ENCODE peak calls at places on chromosomes 12 and 14, in four cellular contexts. One of them, this sample, is unnamed.
A peak's percentile ranks its signal among the peaks of the same experiment; 100 is the strongest.

GRCh38 chr14:28821993-28822392 is 55.4 kb downstream of the FOXG1 start:
- DNase-seq in cardiac muscle cell: no peak
- DNase-seq in neural crest cell: no peak
- DNase-seq in fibroblast of lung: no peak
- DNase-seq in this sample: no peak

GRCh38 chr14:77053046-77053841 is 24.7 kb upstream of the IRF2BPL start:
- DNase-seq in cardiac muscle cell: peak; percentile 92
- DNase-seq in neural crest cell: peak; percentile 77
- DNase-seq in fibroblast of lung: peak; percentile 74
- DNase-seq in this sample: no peak

GRCh38 chr14:102508410-102508773 is 1.2 kb downstream of the ANKRD9 start:
- DNase-seq in cardiac muscle cell: no peak
- DNase-seq in neural crest cell: no peak
- DNase-seq in fibroblast of lung: no peak
- DNase-seq in this sample: no peak

GRCh38 chr12:130747867-130748740 is 32.0 kb upstream of the RIMBP2 start:
- DNase-seq in cardiac muscle cell: peak; percentile 89
- DNase-seq in neural crest cell: peak; percentile 96
- DNase-seq in fibroblast of lung: peak; percentile 41
- DNase-seq in this sample: peak; percentile 43

GRCh38 chr12:104386461-104386860 is 70.3 kb upstream of the CHST11 start:
- DNase-seq in cardiac muscle cell: no peak
- DNase-seq in neural crest cell: no peak
- DNase-seq in fibroblast of lung: no peak
- DNase-seq in this sample: no peak

GRCh38 chr12:50188280-50188781 is 21.2 kb upstream of the CERS5 start:
- DNase-seq in cardiac muscle cell: no peak
- DNase-seq in neural crest cell: no peak
- DNase-seq in fibroblast of lung: peak; percentile 68
- DNase-seq in this sample: no peak

GRCh38 chr12:93198086-93198485 is 179.6 kb upstream of the NUDT4 start:
- DNase-seq in cardiac muscle cell: no peak
- DNase-seq in neural crest cell: no peak
- DNase-seq in fibroblast of lung: peak; percentile 91
- DNase-seq in this sample: no peak

GRCh38 chr14:54600685-54601084 is 33.8 kb downstream of the SAMD4A start:
- DNase-seq in cardiac muscle cell: no peak
- DNase-seq in neural crest cell: no peak
- DNase-seq in fibroblast of lung: peak; percentile 81
- DNase-seq in this sample: no peak

GRCh38 chr12:104680070-104680469 is 223.3 kb downstream of the CHST11 start:
- DNase-seq in cardiac muscle cell: no peak
- DNase-seq in neural crest cell: no peak
- DNase-seq in fibroblast of lung: no peak
- DNase-seq in this sample: no peak

GRCh38 chr14:96260341-96260821 is 4.4 kb downstream of the BDKRB1 start:
- DNase-seq in cardiac muscle cell: no peak
- DNase-seq in neural crest cell: no peak
- DNase-seq in fibroblast of lung: peak; percentile 57
- DNase-seq in this sample: no peak

GRCh38 chr12:121196902-121197301 is 13.0 kb upstream of the P2RX4 start:
- DNase-seq in cardiac muscle cell: no peak
- DNase-seq in neural crest cell: no peak
- DNase-seq in fibroblast of lung: peak; percentile 19
- DNase-seq in this sample: no peak

GRCh38 chr14:94122438-94122837 is 7.0 kb downstream of the IFI27L2 start:
- DNase-seq in cardiac muscle cell: no peak
- DNase-seq in neural crest cell: no peak
- DNase-seq in fibroblast of lung: no peak
- DNase-seq in this sample: no peak

GRCh38 chr14:79279645-79280399 is 931.5 kb downstream of the DIO2 start:
- DNase-seq in cardiac muscle cell: peak; percentile 21
- DNase-seq in neural crest cell: peak; percentile 3
- DNase-seq in fibroblast of lung: peak; percentile 18
- DNase-seq in this sample: no peak

GRCh38 chr12:24363177-24363754 is 413.8 kb upstream of the SOX5 start:
- DNase-seq in cardiac muscle cell: peak; percentile 34
- DNase-seq in neural crest cell: no peak
- DNase-seq in fibroblast of lung: no peak
- DNase-seq in this sample: no peak

GRCh38 chr14:73428354-73428824 is 30.0 kb downstream of the NUMB start:
- DNase-seq in cardiac muscle cell: no peak
- DNase-seq in neural crest cell: no peak
- DNase-seq in fibroblast of lung: no peak
- DNase-seq in this sample: no peak

GRCh38 chr12:22230280-22230794 is 104.2 kb downstream of the ST8SIA1 start:
- DNase-seq in cardiac muscle cell: no peak
- DNase-seq in neural crest cell: no peak
- DNase-seq in fibroblast of lung: peak; percentile 79
- DNase-seq in this sample: peak; percentile 10

GRCh38 chr12:124481772-124482566 is 85.4 kb downstream of the NCOR2 start:
- DNase-seq in cardiac muscle cell: no peak
- DNase-seq in neural crest cell: no peak
- DNase-seq in fibroblast of lung: no peak
- DNase-seq in this sample: no peak

GRCh38 chr14:50082784-50083466 is 33.4 kb downstream of the VCPKMT start:
- DNase-seq in cardiac muscle cell: no peak
- DNase-seq in neural crest cell: no peak
- DNase-seq in fibroblast of lung: peak; percentile 75
- DNase-seq in this sample: no peak

GRCh38 chr14:96225745-96226151 is 21.1 kb downstream of the BDKRB2 start:
- DNase-seq in cardiac muscle cell: peak; percentile 55
- DNase-seq in neural crest cell: no peak
- DNase-seq in fibroblast of lung: peak; percentile 83
- DNase-seq in this sample: peak; percentile 45

GRCh38 chr14:62409185-62409584 is 636.1 kb downstream of the KCNH5 start:
- DNase-seq in cardiac muscle cell: no peak
- DNase-seq in neural crest cell: no peak
- DNase-seq in fibroblast of lung: no peak
- DNase-seq in this sample: no peak

GRCh38 chr12:110689002-110689600 is at the start of gene HVCN1:
- DNase-seq in cardiac muscle cell: peak; percentile 54
- DNase-seq in neural crest cell: peak; percentile 52
- DNase-seq in fibroblast of lung: peak; percentile 22
- DNase-seq in this sample: no peak

GRCh38 chr14:98227000-98227726 is 1044.8 kb downstream of the BCL11B start:
- DNase-seq in cardiac muscle cell: no peak
- DNase-seq in neural crest cell: no peak
- DNase-seq in fibroblast of lung: no peak
- DNase-seq in this sample: no peak

GRCh38 chr12:40718878-40719372 is 26.7 kb downstream of the CNTN1 start:
- DNase-seq in cardiac muscle cell: no peak
- DNase-seq in neural crest cell: no peak
- DNase-seq in fibroblast of lung: no peak
- DNase-seq in this sample: no peak

GRCh38 chr12:50032516-50033316 is 7.4 kb upstream of the RACGAP1 start:
- DNase-seq in cardiac muscle cell: no peak
- DNase-seq in neural crest cell: no peak
- DNase-seq in fibroblast of lung: no peak
- DNase-seq in this sample: no peak

GRCh38 chr12:119061208-119061796 is 80.0 kb downstream of the SRRM4 start:
- DNase-seq in cardiac muscle cell: peak; percentile 91
- DNase-seq in neural crest cell: peak; percentile 77
- DNase-seq in fibroblast of lung: peak; percentile 19
- DNase-seq in this sample: peak; percentile 14

GRCh38 chr12:68310370-68310769 is 21.8 kb downstream of the MDM1 start:
- DNase-seq in cardiac muscle cell: no peak
- DNase-seq in neural crest cell: no peak
- DNase-seq in fibroblast of lung: peak; percentile 85
- DNase-seq in this sample: peak; percentile 51

GRCh38 chr12:68154768-68155167 is 4.8 kb downstream of the IFNG start:
- DNase-seq in cardiac muscle cell: peak; percentile 40
- DNase-seq in neural crest cell: no peak
- DNase-seq in fibroblast of lung: no peak
- DNase-seq in this sample: no peak

GRCh38 chr12:124191024-124191359 is 103.9 kb upstream of the RFLNA start:
- DNase-seq in cardiac muscle cell: no peak
- DNase-seq in neural crest cell: no peak
- DNase-seq in fibroblast of lung: peak; percentile 20
- DNase-seq in this sample: no peak

GRCh38 chr12:108551556-108551955 is 9.4 kb downstream of the SART3 start:
- DNase-seq in cardiac muscle cell: no peak
- DNase-seq in neural crest cell: no peak
- DNase-seq in fibroblast of lung: peak; percentile 87
- DNase-seq in this sample: no peak

GRCh38 chr14:32256606-32257005 is 53.5 kb upstream of the RNU6-8 start:
- DNase-seq in cardiac muscle cell: no peak
- DNase-seq in neural crest cell: no peak
- DNase-seq in fibroblast of lung: peak; percentile 5
- DNase-seq in this sample: no peak

GRCh38 chr12:460301-461230 is 827 bp downstream of the B4GALNT3 start:
- DNase-seq in cardiac muscle cell: peak; percentile 41
- DNase-seq in neural crest cell: peak; percentile 14
- DNase-seq in fibroblast of lung: peak; percentile 15
- DNase-seq in this sample: no peak

GRCh38 chr12:129558036-129558435 is 345.8 kb downstream of the TMEM132D start:
- DNase-seq in cardiac muscle cell: no peak
- DNase-seq in neural crest cell: no peak
- DNase-seq in fibroblast of lung: peak; percentile 68
- DNase-seq in this sample: no peak

GRCh38 chr14:54337314-54337713 is 59.5 kb upstream of the CDKN3 start:
- DNase-seq in cardiac muscle cell: no peak
- DNase-seq in neural crest cell: no peak
- DNase-seq in fibroblast of lung: no peak
- DNase-seq in this sample: no peak

GRCh38 chr12:104669057-104669770 is 212.5 kb downstream of the CHST11 start:
- DNase-seq in cardiac muscle cell: peak; percentile 62
- DNase-seq in neural crest cell: peak; percentile 47
- DNase-seq in fibroblast of lung: no peak
- DNase-seq in this sample: no peak

GRCh38 chr12:92369643-92370042 is 224.0 kb upstream of the BTG1 start:
- DNase-seq in cardiac muscle cell: no peak
- DNase-seq in neural crest cell: no peak
- DNase-seq in fibroblast of lung: peak; percentile 72
- DNase-seq in this sample: peak; percentile 40

GRCh38 chr12:102920271-102920670 is 3.2 kb upstream of the PAH start:
- DNase-seq in cardiac muscle cell: no peak
- DNase-seq in neural crest cell: no peak
- DNase-seq in fibroblast of lung: no peak
- DNase-seq in this sample: no peak

GRCh38 chr12:102918840-102919239 is 1.8 kb upstream of the PAH start:
- DNase-seq in cardiac muscle cell: no peak
- DNase-seq in neural crest cell: no peak
- DNase-seq in fibroblast of lung: no peak
- DNase-seq in this sample: no peak

GRCh38 chr12:102913453-102914226 is 3.4 kb downstream of the PAH start:
- DNase-seq in cardiac muscle cell: no peak
- DNase-seq in neural crest cell: no peak
- DNase-seq in fibroblast of lung: no peak
- DNase-seq in this sample: no peak

GRCh38 chr12:102916252-102917025 is 605 bp downstream of the PAH start:
- DNase-seq in cardiac muscle cell: no peak
- DNase-seq in neural crest cell: no peak
- DNase-seq in fibroblast of lung: no peak
- DNase-seq in this sample: no peak

GRCh38 chr12:102917026-102917787 is at the start of gene PAH:
- DNase-seq in cardiac muscle cell: peak; percentile 7
- DNase-seq in neural crest cell: no peak
- DNase-seq in fibroblast of lung: no peak
- DNase-seq in this sample: no peak
- TF ChIP-seq CTCF in cardiac muscle cell: no peak
- TF ChIP-seq CTCF in neural crest cell: peak; percentile 34
- TF ChIP-seq CTCF in fibroblast of lung: no peak
- TF ChIP-seq CTCF in this sample: no peak

DNA sequence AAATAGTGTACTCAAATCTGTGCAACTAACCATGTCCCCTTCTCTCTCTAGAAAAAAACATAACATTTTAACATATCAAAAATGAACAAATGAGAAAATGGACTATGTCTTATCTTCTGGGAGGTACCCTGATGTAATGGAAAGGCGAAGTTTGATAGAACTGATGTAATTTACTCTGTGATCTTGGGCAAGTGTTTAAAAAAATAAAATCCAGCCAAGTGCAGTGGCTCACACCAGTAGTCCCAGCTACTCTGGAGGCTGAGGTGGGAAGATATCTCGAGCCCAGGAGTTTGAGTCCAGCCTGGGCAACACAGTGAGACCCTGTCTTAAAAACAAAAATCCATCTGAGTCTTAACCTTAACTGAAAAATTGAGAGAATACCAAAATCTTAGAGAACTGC is 35.8 kb upstream of the CFL2 start:
- DNase-seq in cardiac muscle cell: no peak
- DNase-seq in neural crest cell: no peak
- DNase-seq in fibroblast of lung: no peak
- DNase-seq in this sample: no peak
- TF ChIP-seq CTCF in cardiac muscle cell: no peak
- TF ChIP-seq CTCF in neural crest cell: no peak
- TF ChIP-seq CTCF in fibroblast of lung: no peak
- TF ChIP-seq CTCF in this sample: no peak

DNA sequence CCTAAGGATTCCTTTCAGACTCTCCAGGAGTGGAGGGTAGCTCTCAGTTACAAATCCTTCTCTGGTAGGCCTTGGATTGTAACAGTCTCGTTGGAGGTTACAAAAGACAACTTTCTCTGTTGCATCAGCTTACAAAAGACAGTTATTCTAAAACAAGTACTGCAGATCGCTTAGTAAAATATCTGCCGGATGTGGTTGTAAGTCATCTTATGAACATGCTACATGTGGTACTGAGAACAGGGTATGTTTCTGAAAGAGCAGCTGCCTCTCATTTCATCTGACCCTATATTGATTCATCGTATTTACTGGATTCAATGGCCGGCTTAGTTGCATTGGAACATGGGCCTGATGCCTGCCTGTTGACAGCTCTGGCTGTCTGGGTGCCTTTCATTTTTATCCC is 157.4 kb downstream of the PTCSC3 start:
- DNase-seq in cardiac muscle cell: no peak
- DNase-seq in neural crest cell: no peak
- DNase-seq in fibroblast of lung: peak; percentile 54
- DNase-seq in this sample: no peak
- TF ChIP-seq CTCF in cardiac muscle cell: no peak
- TF ChIP-seq CTCF in neural crest cell: no peak
- TF ChIP-seq CTCF in fibroblast of lung: no peak
- TF ChIP-seq CTCF in this sample: no peak

DNA sequence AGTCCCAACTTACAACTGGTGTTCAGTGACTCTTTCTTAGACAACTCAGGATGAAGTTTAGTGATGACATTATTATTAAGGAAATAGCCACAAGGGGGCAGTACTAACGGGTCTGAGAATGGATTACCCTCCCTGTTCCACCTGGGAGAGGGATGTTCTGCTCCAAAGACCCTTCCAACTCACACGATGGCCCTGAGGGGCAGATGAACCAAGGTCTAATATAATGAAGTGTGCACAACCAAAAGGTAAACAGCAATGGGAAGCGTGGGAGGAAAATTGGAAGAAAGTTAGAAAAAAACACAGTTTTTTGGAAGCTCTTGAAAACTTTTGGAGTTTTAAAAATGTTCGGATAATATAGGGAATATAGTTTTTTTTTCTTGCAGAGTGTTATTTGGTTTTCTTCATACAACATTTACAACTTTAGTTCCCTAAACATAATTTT is 24.0 kb downstream of the FGF6 start:
- DNase-seq in cardiac muscle cell: peak; percentile 80
- DNase-seq in neural crest cell: peak; percentile 46
- DNase-seq in fibroblast of lung: peak; percentile 7
- DNase-seq in this sample: no peak
- TF ChIP-seq CTCF in cardiac muscle cell: peak; percentile 62
- TF ChIP-seq CTCF in neural crest cell: peak; percentile 90
- TF ChIP-seq CTCF in fibroblast of lung: peak; percentile 59
- TF ChIP-seq CTCF in this sample: peak; percentile 58

This sample was measured in HFF-Myc.